ENCODE peak calls at places on chromosomes 2 and 18, in six cellular contexts. One of them, this sample, is unnamed.

GRCh38 chr2:197710424-197711042 is 5.4 kb downstream of the MARS2 start:
- DNase-seq in IMR-90: no peak
- DNase-seq in H9: no peak
- DNase-seq in mesenchymal stem cell: no peak
- DNase-seq in neuronal stem cell: no peak
- DNase-seq in trophoblast cell: no peak
- DNase-seq in this sample: no peak

GRCh38 chr18:50119363-50119762 is 75.6 kb downstream of the MYO5B start:
- DNase-seq in neuronal stem cell: no peak
- DNase-seq in trophoblast cell: no peak
- DNase-seq in H9: no peak
- DNase-seq in mesenchymal stem cell: no peak
- DNase-seq in IMR-90: no peak
- DNase-seq in this sample: no peak

GRCh38 chr18:37299471-37300304 is 265.9 kb downstream of the CELF4 start:
- DNase-seq in trophoblast cell: peak; percentile 98
- DNase-seq in H9: no peak
- DNase-seq in mesenchymal stem cell: peak; percentile 99
- DNase-seq in IMR-90: peak; percentile 93
- DNase-seq in neuronal stem cell: no peak
- DNase-seq in this sample: no peak

GRCh38 chr2:218716070-218716469 is 5.4 kb downstream of the TTLL4 start:
- DNase-seq in H9: no peak
- DNase-seq in neuronal stem cell: no peak
- DNase-seq in IMR-90: peak; percentile 87
- DNase-seq in mesenchymal stem cell: no peak
- DNase-seq in trophoblast cell: no peak
- DNase-seq in this sample: no peak

GRCh38 chr18:24080861-24081260 is 58.0 kb upstream of the CABYR start:
- DNase-seq in mesenchymal stem cell: no peak
- DNase-seq in IMR-90: no peak
- DNase-seq in neuronal stem cell: no peak
- DNase-seq in H9: no peak
- DNase-seq in trophoblast cell: no peak
- DNase-seq in this sample: no peak

GRCh38 chr18:4851301-4851700 is 345.8 kb downstream of the AKAIN1 start:
- DNase-seq in neuronal stem cell: no peak
- DNase-seq in H9: no peak
- DNase-seq in trophoblast cell: no peak
- DNase-seq in IMR-90: no peak
- DNase-seq in mesenchymal stem cell: no peak
- DNase-seq in this sample: no peak

GRCh38 chr2:134154269-134154668 is 99.6 kb upstream of the MGAT5 start:
- DNase-seq in H9: no peak
- DNase-seq in trophoblast cell: no peak
- DNase-seq in mesenchymal stem cell: no peak
- DNase-seq in IMR-90: no peak
- DNase-seq in neuronal stem cell: no peak
- DNase-seq in this sample: no peak

GRCh38 chr2:46163031-46163430 is 134.2 kb upstream of the EPAS1 start:
- DNase-seq in IMR-90: no peak
- DNase-seq in mesenchymal stem cell: no peak
- DNase-seq in trophoblast cell: no peak
- DNase-seq in neuronal stem cell: no peak
- DNase-seq in H9: no peak
- DNase-seq in this sample: no peak

DNA sequence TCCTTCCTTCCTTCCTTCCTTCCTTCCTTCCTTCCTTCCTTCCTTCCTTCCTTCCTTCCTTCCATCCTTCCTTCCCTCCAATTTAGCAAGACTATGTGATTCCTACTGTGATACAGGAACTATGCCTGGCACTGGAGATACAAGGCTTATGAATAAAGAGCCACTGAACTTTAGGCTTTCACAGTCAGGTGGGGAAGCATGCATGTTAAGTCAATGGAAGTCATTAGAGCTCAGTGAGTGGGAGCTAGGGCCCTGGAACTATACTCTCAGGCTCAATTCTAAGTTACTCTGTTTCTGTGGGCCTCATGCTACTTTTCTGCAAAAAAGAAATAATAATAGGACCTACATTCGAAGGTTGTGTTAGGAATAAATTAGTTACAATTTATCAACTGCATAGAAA is 527.6 kb upstream of the ZEB2 start:
- DNase-seq in H9: no peak
- DNase-seq in neuronal stem cell: no peak
- DNase-seq in IMR-90: no peak
- DNase-seq in trophoblast cell: no peak
- DNase-seq in mesenchymal stem cell: no peak
- DNase-seq in this sample: no peak
- H4K91ac ChIP-seq in H9: no peak overlapping the region
- H4K91ac ChIP-seq in neuronal stem cell: no peak overlapping the region
- H4K91ac ChIP-seq in IMR-90: no peak overlapping the region
- H4K91ac ChIP-seq in trophoblast cell: no peak overlapping the region
- H4K91ac ChIP-seq in mesenchymal stem cell: no peak overlapping the region
- H4K91ac ChIP-seq in this sample: no peak overlapping the region

DNA sequence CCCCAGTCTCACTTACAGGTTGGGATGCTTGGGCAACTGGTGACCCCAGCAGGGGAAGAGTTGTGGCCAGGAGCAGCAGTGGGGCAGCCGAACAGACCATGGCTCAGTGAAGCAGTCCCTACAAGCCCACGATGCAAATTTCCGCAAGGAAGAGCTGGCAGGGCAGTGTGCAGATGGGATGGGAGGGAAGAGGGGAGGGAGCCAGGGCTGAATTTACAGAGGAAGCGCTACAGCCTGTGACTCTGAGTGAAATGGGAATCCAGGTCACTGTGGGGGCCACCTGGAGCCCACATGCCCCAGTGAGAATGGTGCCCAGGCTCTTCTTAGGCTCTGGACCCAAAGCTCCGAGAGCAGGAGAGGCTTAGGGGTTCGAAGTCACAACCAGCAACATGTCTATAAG is 27.0 kb upstream of the SELENOI start:
- DNase-seq in H9: no peak
- DNase-seq in neuronal stem cell: no peak
- DNase-seq in trophoblast cell: no peak
- DNase-seq in mesenchymal stem cell: no peak
- DNase-seq in IMR-90: no peak
- DNase-seq in this sample: no peak
- H4K91ac ChIP-seq in H9: no peak overlapping the region
- H4K91ac ChIP-seq in neuronal stem cell: no peak overlapping the region
- H4K91ac ChIP-seq in trophoblast cell: no peak overlapping the region
- H4K91ac ChIP-seq in mesenchymal stem cell: no peak overlapping the region
- H4K91ac ChIP-seq in IMR-90: no peak overlapping the region
- H4K91ac ChIP-seq in this sample: peak overlapping the region; percentile 22

GRCh38 chr18:48133675-48134251 is 203.3 kb upstream of the SMAD2 start:
- DNase-seq in trophoblast cell: peak; percentile 21
- DNase-seq in neuronal stem cell: no peak
- DNase-seq in H9: no peak
- DNase-seq in IMR-90: no peak
- DNase-seq in mesenchymal stem cell: no peak
- DNase-seq in this sample: no peak
- H4K91ac ChIP-seq in trophoblast cell: no peak overlapping the region
- H4K91ac ChIP-seq in neuronal stem cell: no peak overlapping the region
- H4K91ac ChIP-seq in H9: no peak overlapping the region
- H4K91ac ChIP-seq in IMR-90: no peak overlapping the region
- H4K91ac ChIP-seq in mesenchymal stem cell: no peak overlapping the region
- H4K91ac ChIP-seq in this sample: no peak overlapping the region

DNA sequence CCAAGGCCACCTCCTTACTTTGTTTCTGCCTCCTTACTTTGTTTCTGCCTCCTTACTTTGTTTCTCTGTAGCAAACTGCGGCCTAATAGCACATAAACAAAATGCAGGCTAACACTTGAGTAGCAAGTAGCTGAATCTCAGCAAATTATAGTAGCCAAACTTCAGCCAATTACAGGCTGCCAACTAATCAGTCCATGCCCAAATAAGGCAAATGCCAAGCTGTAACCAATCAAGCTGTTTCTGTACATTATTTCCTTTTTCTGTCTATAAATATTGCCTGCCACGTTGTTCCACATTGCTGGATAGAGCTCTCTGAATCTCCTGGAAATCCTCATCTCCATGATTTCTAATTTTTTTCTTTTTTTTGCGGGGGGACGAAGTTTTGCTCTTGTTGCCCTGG is 28.7 kb upstream of the FRZB start:
- DNase-seq in trophoblast cell: no peak
- DNase-seq in IMR-90: no peak
- DNase-seq in mesenchymal stem cell: no peak
- DNase-seq in neuronal stem cell: no peak
- DNase-seq in H9: no peak
- DNase-seq in this sample: no peak
- H4K91ac ChIP-seq in trophoblast cell: no peak overlapping the region
- H4K91ac ChIP-seq in IMR-90: no peak overlapping the region
- H4K91ac ChIP-seq in mesenchymal stem cell: no peak overlapping the region
- H4K91ac ChIP-seq in neuronal stem cell: no peak overlapping the region
- H4K91ac ChIP-seq in H9: no peak overlapping the region
- H4K91ac ChIP-seq in this sample: no peak overlapping the region

DNA sequence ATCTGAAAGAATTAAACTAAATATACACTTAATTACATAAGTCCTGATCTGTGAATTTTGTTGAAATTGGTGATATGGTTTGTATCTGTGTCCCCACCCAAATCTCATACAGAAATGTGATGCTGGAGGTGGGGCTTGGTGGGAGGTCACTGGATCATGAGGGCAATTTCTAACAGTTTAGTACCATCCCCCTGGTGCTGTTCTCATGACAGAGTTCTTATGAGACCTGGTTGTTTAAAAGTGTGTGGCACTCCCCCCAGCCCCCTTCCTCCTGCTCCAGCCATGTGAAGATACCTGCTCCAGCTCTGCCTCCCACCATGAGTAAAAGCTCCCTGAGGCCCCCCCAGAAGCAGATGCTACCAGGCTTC is 18.7 kb downstream of the FEZ2 start:
- DNase-seq in H9: no peak
- DNase-seq in mesenchymal stem cell: no peak
- DNase-seq in neuronal stem cell: no peak
- DNase-seq in trophoblast cell: no peak
- DNase-seq in IMR-90: no peak
- DNase-seq in this sample: no peak
- H4K91ac ChIP-seq in H9: no peak overlapping the region
- H4K91ac ChIP-seq in mesenchymal stem cell: no peak overlapping the region
- H4K91ac ChIP-seq in neuronal stem cell: no peak overlapping the region
- H4K91ac ChIP-seq in trophoblast cell: no peak overlapping the region
- H4K91ac ChIP-seq in IMR-90: no peak overlapping the region
- H4K91ac ChIP-seq in this sample: no peak overlapping the region

DNA sequence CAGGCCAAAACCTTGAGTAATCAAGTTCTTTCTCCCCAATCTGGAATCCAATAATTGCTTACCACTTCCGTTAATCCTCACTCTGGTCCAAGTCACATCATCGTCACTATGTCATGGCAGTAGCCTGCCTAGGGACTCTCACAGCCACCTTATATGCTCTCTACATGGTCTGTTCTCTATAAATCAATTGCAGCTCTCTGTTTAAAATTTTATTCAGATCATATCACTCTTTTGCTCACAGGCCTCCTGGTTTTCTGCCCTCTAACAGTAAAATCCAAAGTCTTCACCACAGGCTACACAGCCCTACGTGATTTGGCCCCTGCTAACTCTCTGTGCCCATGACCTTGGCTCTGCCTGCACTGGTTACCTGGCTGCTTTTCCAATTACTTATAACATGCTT is 188.7 kb downstream of the STK39 start:
- DNase-seq in neuronal stem cell: no peak
- DNase-seq in H9: no peak
- DNase-seq in mesenchymal stem cell: no peak
- DNase-seq in trophoblast cell: no peak
- DNase-seq in IMR-90: no peak
- DNase-seq in this sample: no peak
- H4K91ac ChIP-seq in neuronal stem cell: no peak overlapping the region
- H4K91ac ChIP-seq in H9: no peak overlapping the region
- H4K91ac ChIP-seq in mesenchymal stem cell: no peak overlapping the region
- H4K91ac ChIP-seq in trophoblast cell: no peak overlapping the region
- H4K91ac ChIP-seq in IMR-90: peak overlapping the region; percentile 6
- H4K91ac ChIP-seq in this sample: no peak overlapping the region

This sample was measured in H1.